ENCODE peak calls at places on chromosomes 13 and 19, in six cellular contexts. W is cardiac fibroblast; K is body of pancreas; Y is COR-L47; X is T-helper 1 cell; C is stimulated activated naive CD4-positive, alpha-beta T cell treated with Interleukin-2 at 50 U/mL for 16 hours. D is an unnamed sample.

GRCh38 chr13:45511310-45512147 is 46.8 kb downstream of the COG3 start:
- DNase-seq in W (peak), K (peak), Y (peak), X (peak), C (no peak), D (peak)

GRCh38 chr13:110644892-110645521 is 29.7 kb downstream of the NAXD start:
- DNase-seq in W (peak), K (peak), Y (peak), X (no peak), C (peak), D (peak)

GRCh38 chr19:49809155-49809986 is 3.7 kb downstream of the FUZ start:
- DNase-seq in W (peak), K (peak), Y (no peak), X (peak), C (peak), D (no peak)

GRCh38 chr19:2168619-2169424 is 5.1 kb downstream of the DOT1L start:
- DNase-seq in W (peak), K (peak), Y (no peak), X (no peak), C (peak), D (peak)

GRCh38 chr13:106205871-106206270 is 329.6 kb downstream of the EFNB2 start:
- DNase-seq in W (no peak), K (no peak), Y (no peak), X (no peak), C (no peak), D (no peak)

GRCh38 chr19:18793144-18794028 is 2.3 kb upstream of the COMP start:
- DNase-seq in W (no peak), K (no peak), Y (no peak), X (no peak), C (no peak), D (no peak)

GRCh38 chr13:42729857-42730402 is 51.5 kb upstream of the FAM216B start:
- DNase-seq in W (no peak), K (peak), Y (no peak), X (no peak), C (no peak), D (no peak)

GRCh38 chr13:91078093-91078679 is 269.3 kb upstream of the MIR17HG start:
- DNase-seq in W (peak), K (no peak), Y (peak), X (no peak), C (no peak), D (no peak)

GRCh38 chr13:113971471-113972231 is 2.2 kb downstream of the C13orf46 start:
- DNase-seq in W (no peak), K (no peak), Y (no peak), X (no peak), C (no peak), D (no peak)

GRCh38 chr19:49409441-49410029 is 13.7 kb downstream of the PTH2 start:
- DNase-seq in W (no peak), K (peak), Y (no peak), X (no peak), C (no peak), D (no peak)

GRCh38 chr19:7926727-7927604 is 1.0 kb upstream of the CTXN1 start:
- DNase-seq in W (no peak), K (no peak), Y (no peak), X (no peak), C (no peak), D (no peak)

GRCh38 chr13:110319774-110320509 is 12.9 kb downstream of the COL4A2 start:
- DNase-seq in W (peak), K (peak), Y (no peak), X (no peak), C (no peak), D (peak)

GRCh38 chr19:15101479-15102082 is 5.6 kb upstream of the SYDE1 start:
- DNase-seq in W (peak), K (peak), Y (no peak), X (peak), C (peak), D (peak)

GRCh38 chr13:25046985-25047660 is 48.8 kb upstream of the PABPC3 start:
- DNase-seq in W (peak), K (no peak), Y (peak), X (no peak), C (no peak), D (peak)

D was measured in brain microvascular endothelial cell.